ENCODE peak calls at places on chromosome 13, in five cellular contexts. Y is esophagus squamous epithelium; B is activated CD4-positive, alpha-beta T cell treated with anti-CD3 and anti-CD28 coated beads, Interleukin-2, amount 50 U/mL, for 1 hour; N is NCI-H2029; W is NCI-H345. O is an unnamed sample.

GRCh38 chr13:98541701-98542203 is 35.2 kb downstream of the STK24 start:
- DNase-seq in W (no peak), Y (no peak), N (no peak), B (no peak), O (no peak)

GRCh38 chr13:23922005-23922932 is 25.0 kb upstream of the C1QTNF9B start:
- DNase-seq in Y (no peak), N (no peak), B (no peak), W (no peak), O (no peak)

GRCh38 chr13:39462456-39462855 is 140.5 kb downstream of the LHFPL6 start:
- DNase-seq in B (no peak), Y (no peak), W (no peak), N (peak), O (no peak)

GRCh38 chr13:109180905-109181425 is 551.6 kb downstream of the MYO16 start:
- DNase-seq in W (no peak), B (no peak), N (no peak), Y (no peak), O (no peak)

GRCh38 chr13:40070357-40070756 is 414.9 kb downstream of the COG6 start:
- DNase-seq in Y (no peak), N (no peak), W (peak), B (no peak), O (no peak)

GRCh38 chr13:113083402-113084061 is 22.1 kb upstream of the F7 start:
- DNase-seq in N (peak), B (no peak), W (peak), Y (no peak), O (no peak)

GRCh38 chr13:31172535-31172934 is 10.8 kb upstream of the HSPH1 start:
- DNase-seq in Y (no peak), B (no peak), N (no peak), W (no peak), O (no peak)

GRCh38 chr13:45811891-45812583 is 39.5 kb downstream of the SIAH3 start:
- DNase-seq in N (no peak), B (no peak), Y (no peak), W (no peak), O (no peak)

GRCh38 chr13:101332583-101332982 is 83.7 kb downstream of the NALCN start:
- DNase-seq in W (no peak), Y (no peak), N (no peak), B (no peak), O (no peak)

GRCh38 chr13:94163535-94163934 is 315.9 kb downstream of the DCT start:
- DNase-seq in W (no peak), N (no peak), B (no peak), Y (no peak), O (no peak)

GRCh38 chr13:105972306-105972721 is 563.1 kb downstream of the EFNB2 start:
- DNase-seq in B (no peak), Y (no peak), N (no peak), W (no peak), O (no peak)

GRCh38 chr13:49400755-49401659 is 42.9 kb downstream of the CAB39L start:
- DNase-seq in Y (no peak), B (no peak), N (no peak), W (no peak), O (no peak)

GRCh38 chr13:101397742-101398141 is 18.6 kb downstream of the NALCN start:
- DNase-seq in W (no peak), B (no peak), N (no peak), Y (no peak), O (no peak)

GRCh38 chr13:97332725-97333124 is 101.2 kb upstream of the RAP2A start:
- DNase-seq in Y (no peak), B (no peak), N (no peak), W (no peak), O (no peak)

GRCh38 chr13:20902438-20903163 is at the start of gene XPO4:
- DNase-seq in W (peak), Y (peak), B (peak), N (peak), O (peak)

GRCh38 chr13:44305845-44306244 is 67.8 kb upstream of the SERP2 start:
- DNase-seq in W (peak), B (no peak), N (peak), Y (no peak), O (no peak)

GRCh38 chr13:73938375-73939070 is 195.7 kb downstream of the KLF12 start:
- DNase-seq in B (no peak), Y (no peak), N (no peak), W (no peak), O (no peak)

O was measured in CD8-positive, alpha-beta T cell.